ENCODE peak calls at places on chromosome 11, in four cellular contexts. Z, H, E and T are unnamed samples.

GRCh38 chr11:2287102-2287501 is 14.6 kb downstream of the C11orf21 start:
- DNase-seq in Z (no peak), H (no peak), E (no peak), T (no peak)

GRCh38 chr11:102564110-102564509 is 33.6 kb upstream of the MMP7 start:
- DNase-seq in Z (no peak), H (no peak), E (no peak), T (peak)

GRCh38 chr11:72750086-72750485 is 2.1 kb downstream of the ARAP1 start:
- DNase-seq in Z (no peak), H (no peak), E (no peak), T (no peak)

GRCh38 chr11:104852811-104853210 is 45.4 kb downstream of the CASP12 start:
- DNase-seq in Z (no peak), H (no peak), E (no peak), T (no peak)

GRCh38 chr11:122363306-122363705 is 247.3 kb upstream of the BLID start:
- DNase-seq in Z (no peak), H (no peak), E (no peak), T (no peak)

GRCh38 chr11:59849129-59849528 is 3.8 kb upstream of the CBLIF start:
- DNase-seq in Z (no peak), H (no peak), E (no peak), T (no peak)

GRCh38 chr11:109059402-109059801 is 362.6 kb upstream of the C11orf87 start:
- DNase-seq in Z (no peak), H (no peak), E (no peak), T (no peak)

GRCh38 chr11:102783016-102783415 is 2.6 kb upstream of the MMP10 start:
- DNase-seq in Z (no peak), H (no peak), E (no peak), T (no peak)

GRCh38 chr11:43555811-43556210 is 124.7 kb upstream of the HSD17B12 start:
- DNase-seq in Z (no peak), H (no peak), E (no peak), T (no peak)